ENCODE peak calls at places on chromosome 11, in six cellular contexts. One of them, this sample, is unnamed.

GRCh38 chr11:70481625-70482528 is 83.5 kb downstream of the CTTN start:
- DNase-seq in mesenchymal stem cell: peak
- DNase-seq in H9: no peak
- DNase-seq in mesendoderm: no peak
- DNase-seq in IMR-90: peak
- DNase-seq in H1: no peak
- DNase-seq in this sample: no peak

GRCh38 chr11:46674463-46675287 is 25.7 kb downstream of the ARHGAP1 start:
- DNase-seq in IMR-90: peak
- DNase-seq in H1: peak
- DNase-seq in mesendoderm: peak
- DNase-seq in mesenchymal stem cell: no peak
- DNase-seq in H9: peak
- DNase-seq in this sample: peak

GRCh38 chr11:59878482-59878881 is at the start of gene OOSP3:
- DNase-seq in IMR-90: no peak
- DNase-seq in H1: no peak
- DNase-seq in H9: no peak
- DNase-seq in mesenchymal stem cell: no peak
- DNase-seq in mesendoderm: no peak
- DNase-seq in this sample: no peak

GRCh38 chr11:60265373-60266214 is 14.9 kb upstream of the MS4A4A start:
- DNase-seq in mesenchymal stem cell: peak
- DNase-seq in IMR-90: peak
- DNase-seq in mesendoderm: peak
- DNase-seq in H1: no peak
- DNase-seq in H9: no peak
- DNase-seq in this sample: peak

GRCh38 chr11:69691449-69691848 is 12.4 kb downstream of the FGF19 start:
- DNase-seq in H9: no peak
- DNase-seq in mesendoderm: peak
- DNase-seq in H1: no peak
- DNase-seq in mesenchymal stem cell: no peak
- DNase-seq in IMR-90: peak
- DNase-seq in this sample: no peak

GRCh38 chr11:2834893-2835767 is 50.4 kb downstream of the CDKN1C start:
- DNase-seq in H1: no peak
- DNase-seq in H9: no peak
- DNase-seq in mesendoderm: peak
- DNase-seq in IMR-90: peak
- DNase-seq in mesenchymal stem cell: peak
- DNase-seq in this sample: no peak

GRCh38 chr11:88280673-88281316 is 56.7 kb downstream of the CTSC start:
- DNase-seq in mesenchymal stem cell: no peak
- DNase-seq in IMR-90: no peak
- DNase-seq in H9: no peak
- DNase-seq in mesendoderm: no peak
- DNase-seq in H1: no peak
- DNase-seq in this sample: no peak

GRCh38 chr11:131977231-131977630 is 606.8 kb downstream of the NTM start:
- DNase-seq in mesenchymal stem cell: peak
- DNase-seq in mesendoderm: peak
- DNase-seq in H1: no peak
- DNase-seq in IMR-90: peak
- DNase-seq in H9: peak
- DNase-seq in this sample: no peak

GRCh38 chr11:92627615-92628201 is 341.7 kb upstream of the MTNR1B start:
- DNase-seq in H9: no peak
- DNase-seq in IMR-90: peak
- DNase-seq in H1: no peak
- DNase-seq in mesendoderm: no peak
- DNase-seq in mesenchymal stem cell: no peak
- DNase-seq in this sample: no peak

GRCh38 chr11:24833598-24833997 is 336.7 kb downstream of the LUZP2 start:
- DNase-seq in H1: no peak
- DNase-seq in IMR-90: no peak
- DNase-seq in H9: no peak
- DNase-seq in mesenchymal stem cell: no peak
- DNase-seq in mesendoderm: no peak
- DNase-seq in this sample: no peak

GRCh38 chr11:64833509-64833908 is 10.9 kb downstream of the CDC42BPG start:
- DNase-seq in mesenchymal stem cell: no peak
- DNase-seq in H1: no peak
- DNase-seq in H9: no peak
- DNase-seq in mesendoderm: no peak
- DNase-seq in IMR-90: no peak
- DNase-seq in this sample: no peak

DNA sequence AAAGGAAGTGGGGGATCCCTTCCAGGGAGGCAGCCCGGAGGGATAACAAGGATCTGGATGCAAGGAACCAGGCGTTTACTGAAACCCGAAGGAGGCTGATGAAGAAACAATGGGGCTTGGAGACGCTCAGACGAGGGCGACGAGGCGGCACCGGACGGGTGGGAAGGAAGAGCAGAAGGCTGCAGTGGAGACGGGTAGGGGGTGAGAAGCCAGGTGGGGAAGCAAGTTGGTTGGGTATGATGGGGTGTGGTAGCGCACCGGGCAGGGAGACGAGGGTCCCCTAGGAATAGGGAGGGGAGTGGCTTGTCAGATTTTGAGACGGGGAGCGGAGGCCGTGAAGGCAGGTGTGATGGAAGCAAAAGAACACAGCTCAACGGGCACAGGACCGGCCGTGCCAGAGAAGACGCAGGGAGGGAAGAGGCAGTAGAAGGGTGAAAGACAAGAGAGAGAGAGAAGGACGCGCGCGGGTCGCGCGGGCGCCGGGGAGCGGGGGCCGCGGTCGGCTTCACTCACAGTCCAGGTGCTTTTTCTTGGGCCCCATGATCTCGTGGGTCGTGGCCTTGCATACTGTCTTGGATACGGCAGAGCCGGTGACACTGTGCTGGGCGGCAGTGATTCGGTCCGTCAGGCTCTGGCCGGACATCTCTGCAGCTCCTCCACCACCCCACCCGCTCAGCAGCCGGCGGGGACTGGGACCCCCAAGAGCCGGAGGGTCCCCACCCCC is 584 bp downstream of the PICALM start:
- DNase-seq in H1: no peak
- DNase-seq in mesenchymal stem cell: peak
- DNase-seq in mesendoderm: peak
- DNase-seq in H9: peak
- DNase-seq in IMR-90: no peak
- DNase-seq in this sample: peak
- H3K23ac ChIP-seq in H1: no peak
- H3K23ac ChIP-seq in mesenchymal stem cell: peak
- H3K23ac ChIP-seq in mesendoderm: peak
- H3K23ac ChIP-seq in H9: no peak
- H3K23ac ChIP-seq in IMR-90: peak
- H3K23ac ChIP-seq in this sample: peak

GRCh38 chr11:72411623-72412532 is 22.5 kb downstream of the CLPB start:
- DNase-seq in H1: no peak
- DNase-seq in mesendoderm: peak
- DNase-seq in H9: no peak
- DNase-seq in IMR-90: no peak
- DNase-seq in mesenchymal stem cell: no peak
- DNase-seq in this sample: no peak
- H2BK15ac ChIP-seq in H1: peak
- H2BK15ac ChIP-seq in mesendoderm: no peak
- H2BK15ac ChIP-seq in H9: no peak
- H2BK15ac ChIP-seq in IMR-90: no peak
- H2BK15ac ChIP-seq in mesenchymal stem cell: no peak
- H2BK15ac ChIP-seq in this sample: peak

GRCh38 chr11:72075109-72075508 is 5.2 kb downstream of the NUMA1 start:
- DNase-seq in H1: no peak
- DNase-seq in mesendoderm: peak
- DNase-seq in H9: peak
- DNase-seq in mesenchymal stem cell: peak
- DNase-seq in IMR-90: no peak
- DNase-seq in this sample: no peak
- H2BK5ac ChIP-seq in H1: no peak
- H2BK5ac ChIP-seq in mesendoderm: no peak
- H2BK5ac ChIP-seq in H9: no peak
- H2BK5ac ChIP-seq in mesenchymal stem cell: no peak
- H2BK5ac ChIP-seq in IMR-90: peak
- H2BK5ac ChIP-seq in this sample: no peak

DNA sequence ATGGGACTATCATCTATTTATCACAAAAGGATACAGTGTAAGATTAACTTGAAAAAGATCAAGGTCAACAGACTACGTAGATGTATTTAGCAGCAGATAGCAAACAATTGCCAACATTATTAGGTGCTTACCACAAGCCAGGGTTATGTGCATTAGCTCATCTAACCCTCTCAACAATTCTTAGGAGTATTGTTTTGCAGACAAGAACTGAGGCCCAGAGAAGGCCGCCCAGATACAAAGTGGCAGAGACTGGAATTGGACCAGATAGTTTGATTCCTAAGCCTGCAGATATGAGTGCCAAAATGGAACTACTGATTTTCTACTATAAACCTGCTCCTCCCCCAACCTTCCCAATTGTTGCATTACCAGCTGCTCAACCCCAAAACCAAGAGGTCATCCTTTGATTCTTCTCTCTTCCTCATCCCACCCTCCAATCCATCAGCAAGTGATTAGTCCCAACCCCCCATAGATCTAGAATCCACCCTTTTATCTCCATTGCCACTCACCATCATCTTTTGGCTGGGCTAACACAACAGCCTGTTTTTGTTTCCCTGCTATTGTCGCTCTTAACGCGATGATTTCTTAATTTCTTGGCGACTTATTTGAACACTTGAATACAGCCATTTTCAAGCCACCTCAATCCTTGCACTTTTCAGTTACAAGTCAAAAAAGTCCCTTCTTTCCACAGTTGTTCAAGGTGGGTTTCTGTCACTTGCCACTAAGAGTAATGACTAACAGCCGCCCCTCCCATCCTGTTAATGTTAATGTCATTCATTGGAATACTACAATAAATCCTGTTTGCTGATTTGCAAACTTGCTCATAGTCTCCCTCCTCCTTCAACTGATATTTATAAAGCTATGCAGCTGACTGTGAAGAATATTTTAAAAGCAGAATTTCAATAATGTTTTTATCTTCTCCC is 2.7 kb downstream of the TMEM123 start:
- DNase-seq in mesenchymal stem cell: no peak
- DNase-seq in H9: no peak
- DNase-seq in IMR-90: no peak
- DNase-seq in H1: no peak
- DNase-seq in mesendoderm: no peak
- DNase-seq in this sample: no peak
- H3K23ac ChIP-seq in mesenchymal stem cell: no peak
- H3K23ac ChIP-seq in H9: no peak
- H3K23ac ChIP-seq in IMR-90: peak
- H3K23ac ChIP-seq in H1: no peak
- H3K23ac ChIP-seq in mesendoderm: no peak
- H3K23ac ChIP-seq in this sample: no peak

DNA sequence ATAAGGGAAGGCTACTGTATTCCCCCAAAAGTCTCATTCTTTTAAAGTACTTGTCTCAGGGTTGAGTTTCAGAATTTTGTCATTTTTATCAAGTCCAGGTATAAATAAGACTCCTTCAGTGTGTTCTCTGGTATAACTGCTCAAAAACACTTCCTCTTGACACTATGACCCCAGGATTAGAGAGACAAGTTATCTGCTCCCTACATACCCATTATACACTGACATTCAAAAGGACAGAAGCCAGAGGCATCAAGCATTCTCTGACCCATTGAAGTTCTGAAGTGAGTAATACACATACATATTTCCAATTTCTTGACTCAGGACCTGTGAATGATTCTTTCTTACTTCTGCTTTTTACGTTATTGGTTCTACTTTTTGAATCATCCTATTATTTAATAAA is 447.8 kb upstream of the CNTN5 start:
- DNase-seq in IMR-90: no peak
- DNase-seq in mesenchymal stem cell: no peak
- DNase-seq in H1: no peak
- DNase-seq in mesendoderm: no peak
- DNase-seq in H9: no peak
- DNase-seq in this sample: no peak
- H2BK15ac ChIP-seq in IMR-90: no peak
- H2BK15ac ChIP-seq in mesenchymal stem cell: no peak
- H2BK15ac ChIP-seq in H1: no peak
- H2BK15ac ChIP-seq in mesendoderm: no peak
- H2BK15ac ChIP-seq in H9: no peak
- H2BK15ac ChIP-seq in this sample: no peak

DNA sequence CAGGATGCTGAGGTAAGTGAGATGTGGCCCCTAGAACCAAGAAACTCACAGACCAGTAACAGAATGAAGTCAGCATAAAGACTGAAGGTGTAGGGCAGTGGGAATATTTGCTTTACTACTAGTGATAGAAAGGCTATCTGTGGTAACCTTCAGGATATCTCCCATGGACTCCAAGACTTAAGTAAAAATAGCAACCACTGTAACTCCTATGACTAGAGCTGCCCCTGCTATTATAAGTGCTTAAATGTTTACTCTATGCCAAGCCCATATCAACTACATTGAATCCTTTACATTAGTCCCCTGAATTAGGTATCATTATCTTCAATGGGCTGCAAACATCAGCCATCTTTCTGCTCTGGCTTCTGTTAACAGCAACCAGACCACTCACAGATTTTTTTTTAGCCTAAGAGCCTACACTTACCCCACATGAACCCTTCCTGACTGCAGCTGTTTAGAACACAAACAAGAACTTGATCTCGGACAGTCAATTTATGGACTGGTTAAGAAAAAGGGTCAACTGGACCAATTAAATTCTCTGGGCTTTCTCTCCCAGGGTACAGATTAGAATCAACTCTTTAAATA is 335.1 kb upstream of the API5 start:
- DNase-seq in H9: no peak
- DNase-seq in mesenchymal stem cell: no peak
- DNase-seq in mesendoderm: no peak
- DNase-seq in IMR-90: no peak
- DNase-seq in H1: no peak
- DNase-seq in this sample: no peak
- H2BK5ac ChIP-seq in H9: no peak
- H2BK5ac ChIP-seq in mesenchymal stem cell: no peak
- H2BK5ac ChIP-seq in mesendoderm: no peak
- H2BK5ac ChIP-seq in IMR-90: no peak
- H2BK5ac ChIP-seq in H1: no peak
- H2BK5ac ChIP-seq in this sample: no peak